ENCODE peak calls at places on chromosome 18, in six cellular contexts. I is heart right ventricle, G is uterus, J is astrocyte of the cerebellum, W is foreskin fibroblast, F is tibial artery. U is an unnamed sample.

GRCh38 chr18:48660346-48661228 is 121.8 kb downstream of the CTIF start:
- DNase-seq in I (no peak), G (no peak), J (no peak), W (no peak), F (no peak), U (no peak)

GRCh38 chr18:58539659-58540380 is 89.1 kb downstream of the ALPK2 start:
- DNase-seq in I (no peak), G (no peak), J (no peak), W (no peak), F (no peak), U (no peak)

GRCh38 chr18:10524507-10525425 is 1.1 kb upstream of the NAPG start:
- DNase-seq in I (no peak), G (peak), J (peak), W (no peak), F (no peak), U (no peak)

GRCh38 chr18:51278045-51278649 is 80.7 kb upstream of the MEX3C start:
- DNase-seq in I (no peak), G (no peak), J (no peak), W (no peak), F (no peak), U (peak)

GRCh38 chr18:58218111-58218510 is 174.1 kb downstream of the NEDD4L start:
- DNase-seq in I (no peak), G (no peak), J (no peak), W (no peak), F (no peak), U (no peak)

GRCh38 chr18:79516441-79516931 is 120.8 kb downstream of the NFATC1 start:
- DNase-seq in I (no peak), G (no peak), J (no peak), W (no peak), F (no peak), U (no peak)

GRCh38 chr18:48183613-48184012 is 225.6 kb downstream of the ZBTB7C start:
- DNase-seq in I (no peak), G (no peak), J (no peak), W (no peak), F (no peak), U (no peak)

GRCh38 chr18:3248670-3249359 is 1.2 kb downstream of the MYL12A start:
- DNase-seq in I (no peak), G (no peak), J (no peak), W (no peak), F (no peak), U (no peak)

GRCh38 chr18:35635171-35635570 is 53.6 kb downstream of the GALNT1 start:
- DNase-seq in I (no peak), G (no peak), J (no peak), W (peak), F (no peak), U (peak)

GRCh38 chr18:62925031-62925688 is 209.8 kb downstream of the PHLPP1 start:
- DNase-seq in I (no peak), G (no peak), J (no peak), W (peak), F (no peak), U (no peak)

GRCh38 chr18:69980509-69980908 is 32.8 kb upstream of the CD226 start:
- DNase-seq in I (no peak), G (no peak), J (no peak), W (no peak), F (no peak), U (no peak)

GRCh38 chr18:44564922-44565321 is 115.8 kb upstream of the SETBP1 start:
- DNase-seq in I (no peak), G (no peak), J (peak), W (peak), F (no peak), U (peak)

GRCh38 chr18:74550886-74551285 is 16.6 kb downstream of the CNDP1 start:
- DNase-seq in I (no peak), G (no peak), J (no peak), W (no peak), F (no peak), U (no peak)

GRCh38 chr18:26159353-26159752 is 25.7 kb downstream of the PSMA8 start:
- DNase-seq in I (no peak), G (no peak), J (no peak), W (no peak), F (no peak), U (no peak)

GRCh38 chr18:24277516-24277915 is 120.1 kb downstream of the OSBPL1A start:
- DNase-seq in I (no peak), G (no peak), J (no peak), W (no peak), F (no peak), U (no peak)

GRCh38 chr18:63540131-63540530 is 2.0 kb upstream of the SERPINB12 start:
- DNase-seq in I (no peak), G (no peak), J (no peak), W (peak), F (no peak), U (no peak)

GRCh38 chr18:63148449-63149199 is 170.9 kb downstream of the BCL2 start:
- DNase-seq in I (no peak), G (peak), J (peak), W (peak), F (peak), U (no peak)

GRCh38 chr18:22348521-22349316 is 69.0 kb downstream of the CTAGE1 start:
- DNase-seq in I (peak), G (peak), J (no peak), W (no peak), F (peak), U (no peak)

GRCh38 chr18:5895886-5896740 is 791 bp upstream of the TMEM200C start:
- DNase-seq in I (peak), G (peak), J (peak), W (no peak), F (no peak), U (no peak)

GRCh38 chr18:73693091-73693490 is 454.5 kb downstream of the FBXO15 start:
- DNase-seq in I (no peak), G (no peak), J (no peak), W (no peak), F (no peak), U (no peak)

GRCh38 chr18:57210711-57211411 is 64.0 kb downstream of the BOD1L2 start:
- DNase-seq in I (no peak), G (no peak), J (no peak), W (no peak), F (no peak), U (no peak)

GRCh38 chr18:63965716-63966330 is 4.1 kb upstream of the SERPINB8 start:
- DNase-seq in I (no peak), G (no peak), J (no peak), W (no peak), F (no peak), U (no peak)

GRCh38 chr18:55328301-55328700 is 259.7 kb downstream of the TCF4 start:
- DNase-seq in I (no peak), G (no peak), J (no peak), W (peak), F (no peak), U (no peak)

GRCh38 chr18:31050635-31051034 is 8.1 kb upstream of the DSC3 start:
- DNase-seq in I (no peak), G (no peak), J (no peak), W (no peak), F (no peak), U (no peak)

GRCh38 chr18:54584065-54584464 is 7.0 kb upstream of the DYNAP start:
- DNase-seq in I (no peak), G (no peak), J (no peak), W (no peak), F (no peak), U (no peak)

GRCh38 chr18:12862467-12862866 is 21.6 kb downstream of the PTPN2 start:
- DNase-seq in I (no peak), G (no peak), J (no peak), W (no peak), F (no peak), U (no peak)

GRCh38 chr18:73615506-73615905 is 532.1 kb downstream of the FBXO15 start:
- DNase-seq in I (no peak), G (no peak), J (no peak), W (peak), F (no peak), U (no peak)

GRCh38 chr18:73780218-73780617 is 367.4 kb downstream of the FBXO15 start:
- DNase-seq in I (no peak), G (no peak), J (no peak), W (no peak), F (no peak), U (no peak)

GRCh38 chr18:46346896-46347630 is 242.9 kb downstream of the HAUS1 start:
- DNase-seq in I (no peak), G (no peak), J (no peak), W (no peak), F (no peak), U (no peak)

GRCh38 chr18:13909541-13909940 is 5.8 kb downstream of the MC2R start:
- DNase-seq in I (no peak), G (no peak), J (no peak), W (no peak), F (no peak), U (no peak)

GRCh38 chr18:13446581-13447470 is 228.3 kb downstream of the LDLRAD4 start:
- DNase-seq in I (no peak), G (no peak), J (no peak), W (no peak), F (no peak), U (no peak)

GRCh38 chr18:37762076-37762475 is 196.5 kb upstream of the CELF4 start:
- DNase-seq in I (no peak), G (no peak), J (no peak), W (no peak), F (no peak), U (no peak)

GRCh38 chr18:34483198-34483597 is 226.9 kb upstream of the DTNA start:
- DNase-seq in I (no peak), G (no peak), J (no peak), W (no peak), F (no peak), U (no peak)

GRCh38 chr18:59070181-59070912 is 69.3 kb upstream of the SEC11C start:
- DNase-seq in I (peak), G (peak), J (peak), W (peak), F (peak), U (peak)

GRCh38 chr18:32730620-32731021 is 42.2 kb downstream of the KLHL14 start:
- DNase-seq in I (no peak), G (no peak), J (peak), W (no peak), F (no peak), U (no peak)

GRCh38 chr18:57776354-57776753 is 26.8 kb downstream of the ATP8B1 start:
- DNase-seq in I (no peak), G (no peak), J (no peak), W (no peak), F (no peak), U (no peak)

GRCh38 chr18:70280007-70280925 is 8.6 kb upstream of the SOCS6 start:
- DNase-seq in I (no peak), G (no peak), J (no peak), W (peak), F (no peak), U (no peak)

DNA sequence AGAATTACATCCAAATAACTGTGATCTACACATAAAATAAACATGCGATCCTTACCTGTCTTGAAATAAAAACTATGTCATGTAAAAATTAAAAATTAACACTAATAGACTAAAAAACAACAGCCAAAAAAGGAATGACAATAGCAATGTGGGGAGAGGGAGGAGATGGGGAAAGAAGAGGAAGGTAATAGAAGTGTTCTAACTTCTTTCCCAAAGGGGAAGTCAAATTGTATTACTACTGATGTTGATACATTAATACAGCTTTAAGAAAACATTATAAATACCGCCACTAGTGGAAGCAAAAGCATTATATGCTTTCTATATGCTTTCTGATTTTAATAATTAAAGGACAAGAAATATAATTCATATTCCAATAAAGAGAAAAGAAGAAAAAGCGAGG is 22.2 kb downstream of the ZNF516 start:
- DNase-seq in I (no peak), G (no peak), J (no peak), W (no peak), F (no peak), U (no peak)
- TF ChIP-seq CTCF in I (no peak), G (no peak), J (no peak), W (no peak), F (no peak), U (no peak)

DNA sequence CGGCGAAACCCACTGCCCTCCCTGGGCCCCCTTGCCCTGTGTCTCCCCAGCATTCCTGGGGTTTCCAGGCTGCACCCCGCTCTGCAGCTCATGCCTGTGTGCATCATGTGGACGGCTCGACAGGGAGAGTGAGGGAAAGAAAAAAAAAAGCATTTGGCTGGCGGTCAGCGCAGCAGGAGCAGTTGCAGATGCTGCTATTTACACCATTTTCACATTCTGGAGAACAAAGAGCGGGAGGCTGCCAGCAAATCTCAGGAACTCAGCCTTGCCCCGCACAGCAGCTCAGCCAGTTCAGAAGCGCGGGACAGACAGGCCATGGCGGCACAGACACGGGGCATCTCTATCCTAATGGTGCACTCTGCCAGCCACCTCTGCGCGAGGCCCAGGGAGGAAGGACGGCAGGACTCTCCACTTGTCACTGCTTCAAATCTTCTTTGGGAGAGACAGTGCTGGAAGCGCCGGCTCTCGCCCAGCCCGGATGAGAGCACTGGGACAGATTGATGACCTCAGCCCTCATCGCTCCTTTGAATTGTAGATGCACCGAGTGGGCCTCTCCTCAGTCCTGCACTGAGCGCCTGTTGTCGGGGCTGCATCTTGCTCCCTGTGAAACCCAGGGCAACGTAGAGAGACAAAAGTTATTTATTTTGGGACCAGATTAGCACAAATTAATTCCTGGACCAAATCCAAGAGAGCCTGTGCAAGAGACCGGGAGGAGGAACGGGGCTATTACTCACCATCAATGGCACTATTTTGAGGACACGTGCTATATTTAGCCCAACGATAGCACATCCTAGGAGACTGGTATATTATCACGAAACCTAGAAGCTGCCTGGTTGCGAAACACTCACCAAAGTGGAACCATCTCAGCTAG is 211.3 kb upstream of the SMIM21 start:
- DNase-seq in I (peak), G (peak), J (peak), W (peak), F (no peak), U (peak)
- H3K4me3 ChIP-seq in I (peak), G (peak), J (peak), W (peak), F (peak), U (peak)

GRCh38 chr18:8081267-8081666 is 514.2 kb downstream of the PTPRM start:
- DNase-seq in I (no peak), G (no peak), J (no peak), W (no peak), F (no peak), U (no peak)

GRCh38 chr18:8080092-8080491 is 513.0 kb downstream of the PTPRM start:
- DNase-seq in I (no peak), G (no peak), J (no peak), W (no peak), F (no peak), U (no peak)

GRCh38 chr18:8084160-8084559 is 517.0 kb downstream of the PTPRM start:
- DNase-seq in I (peak), G (peak), J (peak), W (peak), F (no peak), U (peak)

GRCh38 chr18:8081872-8082553 is 514.9 kb downstream of the PTPRM start:
- DNase-seq in I (no peak), G (no peak), J (no peak), W (no peak), F (no peak), U (no peak)
- TF ChIP-seq CTCF in I (no peak), G (no peak), J (no peak), W (no peak), F (no peak), U (no peak)

GRCh38 chr18:600107-600506 is 3.3 kb downstream of the CLUL1 start:
- DNase-seq in I (no peak), G (no peak), J (no peak), W (no peak), F (no peak), U (no peak)

GRCh38 chr18:595068-595467 is 1.7 kb upstream of the CLUL1 start:
- DNase-seq in I (no peak), G (no peak), J (no peak), W (no peak), F (no peak), U (no peak)

GRCh38 chr18:596288-596881 is 403 bp upstream of the CLUL1 start:
- DNase-seq in I (no peak), G (no peak), J (no peak), W (no peak), F (no peak), U (no peak)

GRCh38 chr18:595571-595970 is 1.2 kb upstream of the CLUL1 start:
- DNase-seq in I (no peak), G (no peak), J (no peak), W (no peak), F (no peak), U (no peak)

GRCh38 chr18:598053-598665 is 1.4 kb downstream of the CLUL1 start:
- DNase-seq in I (no peak), G (no peak), J (no peak), W (peak), F (no peak), U (peak)
- H3K4me3 ChIP-seq in I (no peak), G (no peak), J (no peak), W (no peak), F (no peak), U (no peak)

U was measured in HFF-Myc.